ENCODE peak calls at places on chromosomes 1 and 21, in seven cellular contexts. F is GM12892, I is H54, W is heart left ventricle, X is right lobe of liver, E is NB4, O is stomach. A is an unnamed sample.

GRCh38 chr1:15847893-15848142 is 311 bp downstream of the SPEN start:
- DNase-seq in F (no peak), I (no peak), W (no peak), X (peak; percentile 66), E (no peak), O (no peak), A (no peak)

GRCh38 chr1:154572433-154573167 is 5.0 kb downstream of the CHRNB2 start:
- DNase-seq in F (no peak), I (no peak), W (no peak), X (no peak), E (no peak), O (no peak), A (no peak)

GRCh38 chr1:233357595-233358446 is 30.3 kb downstream of the MAP3K21 start:
- DNase-seq in F (no peak), I (peak; percentile 10), W (no peak), X (no peak), E (no peak), O (no peak), A (no peak)

GRCh38 chr1:37776946-37777516 is 12.1 kb upstream of the EPHA10 start:
- DNase-seq in F (no peak), I (no peak), W (no peak), X (no peak), E (no peak), O (no peak), A (no peak)

GRCh38 chr1:24941566-24941965 is 11.5 kb upstream of the RUNX3 start:
- DNase-seq in F (no peak), I (no peak), W (no peak), X (no peak), E (no peak), O (no peak), A (no peak)

GRCh38 chr1:37752583-37753471 is 12.1 kb downstream of the EPHA10 start:
- DNase-seq in F (peak; percentile 71), I (no peak), W (no peak), X (no peak), E (no peak), O (peak; percentile 40), A (peak; percentile 6)

GRCh38 chr1:227885135-227885647 is 62.5 kb downstream of the WNT9A start:
- DNase-seq in F (peak; percentile 20), I (no peak), W (peak; percentile 29), X (no peak), E (no peak), O (peak; percentile 24), A (no peak)

GRCh38 chr1:117719004-117719403 is 113.2 kb downstream of the TENT5C start:
- DNase-seq in F (no peak), I (no peak), W (no peak), X (no peak), E (no peak), O (no peak), A (no peak)

GRCh38 chr1:201503397-201504176 is 3.3 kb downstream of the CSRP1 start:
- DNase-seq in F (no peak), I (peak; percentile 63), W (peak; percentile 62), X (no peak), E (no peak), O (peak; percentile 38), A (no peak)

GRCh38 chr1:158969166-158969565 is 37.8 kb downstream of the PYHIN1 start:
- DNase-seq in F (no peak), I (no peak), W (no peak), X (no peak), E (no peak), O (no peak), A (no peak)

GRCh38 chr1:97877307-97877706 is 43.5 kb downstream of the DPYD start:
- DNase-seq in F (no peak), I (no peak), W (no peak), X (no peak), E (no peak), O (no peak), A (no peak)

GRCh38 chr1:60129916-60130315 is 56.3 kb upstream of the C1orf87 start:
- DNase-seq in F (no peak), I (no peak), W (no peak), X (no peak), E (no peak), O (no peak), A (no peak)

GRCh38 chr1:20578062-20578461 is 10.8 kb upstream of the CDA start:
- DNase-seq in F (no peak), I (no peak), W (no peak), X (no peak), E (no peak), O (no peak), A (no peak)

GRCh38 chr1:40185951-40186864 is 25.0 kb downstream of the RLF start:
- DNase-seq in F (peak; percentile 23), I (no peak), W (no peak), X (no peak), E (peak; percentile 43), O (no peak), A (no peak)

GRCh38 chr1:62572476-62572875 is 24.8 kb upstream of the ANGPTL3 start:
- DNase-seq in F (no peak), I (no peak), W (no peak), X (no peak), E (no peak), O (no peak), A (no peak)

GRCh38 chr1:46801323-46802055 is 2.6 kb downstream of the CYP4B1 start:
- DNase-seq in F (no peak), I (no peak), W (no peak), X (no peak), E (no peak), O (no peak), A (no peak)

GRCh38 chr1:46800742-46801141 is 1.9 kb downstream of the CYP4B1 start:
- DNase-seq in F (no peak), I (no peak), W (no peak), X (no peak), E (no peak), O (no peak), A (no peak)

GRCh38 chr1:46797696-46798470 is 963 bp upstream of the CYP4B1 start:
- DNase-seq in F (no peak), I (no peak), W (no peak), X (no peak), E (no peak), O (no peak), A (no peak)

GRCh38 chr1:46802081-46802480 is 3.2 kb downstream of the CYP4B1 start:
- DNase-seq in F (no peak), I (no peak), W (no peak), X (no peak), E (no peak), O (no peak), A (no peak)

DNA sequence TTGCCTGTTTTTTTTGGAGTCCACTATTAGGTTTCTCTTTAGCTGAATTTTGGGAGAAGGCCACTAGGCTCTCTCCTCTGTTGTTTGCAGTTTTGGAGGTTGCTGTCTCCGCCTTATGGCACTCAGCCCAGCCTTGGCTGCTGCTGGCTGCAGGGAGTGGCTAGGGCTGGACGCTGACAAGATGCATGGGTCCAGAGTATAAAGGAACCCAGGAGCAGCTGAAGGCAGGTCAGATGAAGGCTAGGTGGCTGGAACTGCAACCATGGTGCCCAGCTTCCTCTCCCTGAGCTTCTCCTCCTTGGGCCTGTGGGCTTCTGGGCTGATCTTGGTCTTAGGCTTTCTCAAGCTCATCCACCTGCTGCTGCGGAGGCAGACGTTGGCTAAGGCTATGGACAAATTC is at the start of gene CYP4B1:
- DNase-seq in F (no peak), I (no peak), W (peak; percentile 74), X (no peak), E (no peak), O (peak; percentile 78), A (no peak)
- TF ChIP-seq POLR2A in F (no peak), I (no peak), W (peak; percentile 96), X (no peak), E (no peak), O (no peak), A (no peak)

GRCh38 chr21:41491412-41491811 is 16.5 kb downstream of the TMPRSS2 start:
- DNase-seq in F (no peak), I (no peak), W (no peak), X (no peak), E (no peak), O (no peak), A (no peak)
- TF ChIP-seq POLR2A in F (no peak), I (no peak), W (no peak), X (no peak), E (no peak), O (no peak), A (no peak)

GRCh38 chr21:46636181-46636512 is 673 bp downstream of the PRMT2 start:
- DNase-seq in F (no peak), I (no peak), W (no peak), X (no peak), E (no peak), O (no peak), A (no peak)

GRCh38 chr21:46636550-46637289 is 1.2 kb downstream of the PRMT2 start:
- DNase-seq in F (no peak), I (no peak), W (no peak), X (no peak), E (no peak), O (no peak), A (no peak)

GRCh38 chr21:46639489-46640386 is 4.3 kb downstream of the PRMT2 start:
- DNase-seq in F (no peak), I (no peak), W (no peak), X (no peak), E (peak; percentile 50), O (no peak), A (peak; percentile 39)

GRCh38 chr21:46635324-46636180 is at the start of gene PRMT2:
- DNase-seq in F (peak; percentile 100), I (peak; percentile 100), W (peak; percentile 99), X (peak; percentile 98), E (peak; percentile 97), O (peak; percentile 98), A (peak; percentile 98)

GRCh38 chr21:46637952-46638746 is 2.7 kb downstream of the PRMT2 start:
- DNase-seq in F (no peak), I (no peak), W (no peak), X (no peak), E (peak; percentile 48), O (no peak), A (peak; percentile 62)
- TF ChIP-seq POLR2A in F (no peak), I (no peak), W (no peak), X (no peak), E (no peak), O (no peak), A (no peak)

GRCh38 chr21:42238185-42238934 is 19.4 kb downstream of the ABCG1 start:
- DNase-seq in F (no peak), I (no peak), W (no peak), X (no peak), E (no peak), O (no peak), A (no peak)

GRCh38 chr21:42236693-42237092 is 17.8 kb downstream of the ABCG1 start:
- DNase-seq in F (no peak), I (no peak), W (no peak), X (no peak), E (no peak), O (no peak), A (peak; percentile 35)

GRCh38 chr21:42236014-42236413 is 17.1 kb downstream of the ABCG1 start:
- DNase-seq in F (no peak), I (no peak), W (peak; percentile 67), X (no peak), E (no peak), O (peak; percentile 52), A (no peak)

GRCh38 chr21:42237161-42237560 is 18.2 kb downstream of the ABCG1 start:
- DNase-seq in F (no peak), I (no peak), W (no peak), X (no peak), E (no peak), O (no peak), A (no peak)

DNA sequence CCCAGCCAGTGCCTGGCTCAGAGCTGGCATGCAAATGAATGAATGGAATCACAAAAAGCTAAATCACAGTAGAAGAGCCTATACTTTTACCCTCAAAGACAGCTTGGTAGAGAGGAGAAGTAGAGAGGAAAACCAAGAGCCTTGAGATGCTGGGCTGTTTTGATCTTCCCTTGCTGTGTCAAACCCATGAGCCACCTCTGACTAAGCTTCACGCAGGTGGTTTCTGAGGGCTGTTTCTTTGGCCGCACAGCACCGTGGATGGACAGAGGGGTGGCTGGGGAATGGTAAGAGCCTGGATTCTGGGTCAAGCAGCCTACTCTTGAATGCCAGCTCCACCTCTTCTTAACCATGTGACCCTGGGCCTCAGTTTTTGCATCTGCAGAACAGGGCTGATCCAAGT is 18.6 kb downstream of the ABCG1 start:
- DNase-seq in F (no peak), I (no peak), W (no peak), X (no peak), E (no peak), O (no peak), A (no peak)
- TF ChIP-seq POLR2A in F (no peak), I (no peak), W (no peak), X (no peak), E (no peak), O (no peak), A (no peak)